ENCODE peak calls at places on chromosomes 12 and 14, in nine cellular contexts. Z is lower lobe of right lung, S is nephron progenitor cell, E is AG04450, L is GM23338, R is upper lobe of right lung, P is fibroblast of mammary gland, F is brain microvascular endothelial cell, T is progenitor cell of endocrine pancreas. N is an unnamed sample.
A peak's percentile ranks its signal among the peaks of the same experiment; 100 is the strongest.

GRCh38 chr12:8819676-8819980 is 2.8 kb upstream of the A2ML1 start:
- DNase-seq in Z (no peak), E (no peak), R (no peak), P (no peak), L (peak; percentile 79), T (no peak), F (no peak), S (no peak), N (no peak)

GRCh38 chr14:68819260-68819691 is 26.4 kb upstream of the ZFP36L1 start:
- DNase-seq in T (no peak), E (no peak), R (no peak), L (peak; percentile 71), P (peak; percentile 90), S (peak; percentile 41), Z (no peak), F (peak; percentile 28), N (no peak)

GRCh38 chr12:642633-643477 is 20.4 kb downstream of the NINJ2 start:
- DNase-seq in E (no peak), T (peak; percentile 76), R (peak; percentile 94), P (peak; percentile 45), L (peak; percentile 83), S (peak; percentile 75), Z (peak; percentile 90), F (no peak), N (peak; percentile 19)

GRCh38 chr14:88831285-88831684 is 6.8 kb downstream of the TTC8 start:
- DNase-seq in S (no peak), Z (no peak), L (no peak), R (no peak), T (no peak), P (peak; percentile 81), E (no peak), F (peak; percentile 23), N (no peak)

GRCh38 chr14:101134161-101134631 is 230.7 kb upstream of the RTL1 start:
- DNase-seq in F (no peak), T (no peak), L (no peak), R (no peak), S (no peak), Z (no peak), E (no peak), P (no peak), N (no peak)

GRCh38 chr12:44717612-44718011 is 158.5 kb downstream of the NELL2 start:
- DNase-seq in R (no peak), T (no peak), E (no peak), S (no peak), P (no peak), Z (no peak), F (no peak), L (no peak), N (no peak)

GRCh38 chr14:34781242-34781641 is 66.8 kb upstream of the CFL2 start:
- DNase-seq in E (peak; percentile 73), S (no peak), P (peak; percentile 92), T (no peak), L (no peak), Z (no peak), R (no peak), F (peak; percentile 90), N (peak; percentile 11)

GRCh38 chr12:114918535-114919233 is 234.7 kb upstream of the TBX3 start:
- DNase-seq in F (peak; percentile 35), L (no peak), S (no peak), P (peak; percentile 96), E (no peak), R (no peak), Z (no peak), T (no peak), N (no peak)

GRCh38 chr12:56158926-56159461 is 835 bp downstream of the MYL6 start:
- DNase-seq in E (peak; percentile 45), P (peak; percentile 58), Z (peak; percentile 93), L (peak; percentile 83), R (peak; percentile 88), S (peak; percentile 50), T (no peak), F (peak; percentile 59), N (peak; percentile 76)

GRCh38 chr12:2319747-2320146 is 267.0 kb downstream of the CACNA1C start:
- DNase-seq in P (peak; percentile 36), F (no peak), R (no peak), L (no peak), T (no peak), E (no peak), Z (no peak), S (no peak), N (no peak)

GRCh38 chr12:77494306-77494705 is 336.4 kb upstream of the NAV3 start:
- DNase-seq in L (no peak), F (no peak), E (no peak), Z (no peak), R (no peak), S (no peak), T (no peak), P (peak; percentile 1), N (no peak)

GRCh38 chr12:107318804-107319535 is 225.6 kb upstream of the CRY1 start:
- DNase-seq in P (peak; percentile 41), F (peak; percentile 50), E (no peak), T (peak; percentile 23), Z (peak; percentile 47), R (no peak), S (peak; percentile 52), L (peak; percentile 60), N (no peak)

GRCh38 chr12:466039-466438 is 6.3 kb downstream of the B4GALNT3 start:
- DNase-seq in L (no peak), P (no peak), R (peak; percentile 63), S (no peak), Z (no peak), F (no peak), T (no peak), E (no peak), N (no peak)

GRCh38 chr14:53062856-53063255 is 90.3 kb downstream of the DDHD1 start:
- DNase-seq in R (no peak), L (no peak), F (peak; percentile 17), Z (no peak), P (peak; percentile 37), E (peak; percentile 8), T (no peak), S (no peak), N (no peak)

GRCh38 chr12:13194462-13195110 is 1.9 kb upstream of the EMP1 start:
- DNase-seq in L (no peak), P (peak; percentile 81), F (no peak), Z (no peak), T (no peak), R (no peak), E (no peak), S (no peak), N (no peak)

GRCh38 chr12:82663893-82664292 is 22.8 kb upstream of the TMTC2 start:
- DNase-seq in F (no peak), R (no peak), P (no peak), T (no peak), L (no peak), Z (no peak), E (no peak), S (peak; percentile 13), N (no peak)

DNA sequence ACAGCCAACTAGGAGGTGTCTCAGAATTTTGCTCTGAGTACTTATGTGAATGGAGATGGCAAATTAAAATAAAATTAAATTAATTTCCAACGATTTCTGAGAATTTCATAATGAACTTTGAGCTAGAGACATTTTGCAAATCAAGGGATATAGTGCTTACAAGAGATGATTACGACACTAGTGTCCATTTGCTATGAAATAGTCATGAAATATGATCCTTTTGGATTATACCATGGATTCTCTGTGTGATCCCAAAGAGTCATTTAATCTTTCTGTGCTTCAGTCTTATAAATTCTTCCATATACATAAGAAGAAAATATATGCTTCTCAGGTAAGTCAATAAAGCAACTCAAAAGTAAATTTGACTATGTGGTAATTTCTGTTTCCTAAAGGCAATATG is 240.6 kb downstream of the SLC25A21 start:
- DNase-seq in T (no peak), L (no peak), Z (no peak), E (no peak), P (peak; percentile 6), S (no peak), R (no peak), F (no peak), N (no peak)
- TF ChIP-seq CTCF in T (no peak), L (no peak), Z (no peak), E (no peak), P (no peak), S (no peak), R (no peak), F (no peak), N (no peak)

DNA sequence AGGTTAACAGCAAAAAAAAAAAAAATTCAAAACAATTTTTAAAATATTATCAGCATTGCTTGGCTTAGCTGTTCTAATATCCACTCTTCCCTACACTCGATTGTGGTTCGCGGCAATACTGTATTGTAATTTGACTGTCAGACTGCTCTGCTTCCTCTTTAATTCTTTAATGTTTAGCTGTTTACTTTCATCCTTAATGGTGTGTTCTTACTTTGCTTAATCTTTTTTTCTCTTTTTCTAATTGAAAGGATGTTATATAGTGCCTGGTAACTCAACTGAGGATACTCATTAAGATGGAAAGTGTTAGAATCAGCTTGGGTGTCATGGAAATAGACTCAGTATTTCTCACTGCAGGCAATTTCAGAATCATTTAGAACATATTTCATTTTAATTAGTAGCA is 2.0 kb downstream of the ANO4 start:
- DNase-seq in T (no peak), F (no peak), P (no peak), L (no peak), Z (no peak), E (no peak), R (no peak), S (no peak), N (no peak)
- TF ChIP-seq CTCF in T (no peak), F (no peak), P (no peak), L (no peak), Z (no peak), E (no peak), R (no peak), S (no peak), N (no peak)

DNA sequence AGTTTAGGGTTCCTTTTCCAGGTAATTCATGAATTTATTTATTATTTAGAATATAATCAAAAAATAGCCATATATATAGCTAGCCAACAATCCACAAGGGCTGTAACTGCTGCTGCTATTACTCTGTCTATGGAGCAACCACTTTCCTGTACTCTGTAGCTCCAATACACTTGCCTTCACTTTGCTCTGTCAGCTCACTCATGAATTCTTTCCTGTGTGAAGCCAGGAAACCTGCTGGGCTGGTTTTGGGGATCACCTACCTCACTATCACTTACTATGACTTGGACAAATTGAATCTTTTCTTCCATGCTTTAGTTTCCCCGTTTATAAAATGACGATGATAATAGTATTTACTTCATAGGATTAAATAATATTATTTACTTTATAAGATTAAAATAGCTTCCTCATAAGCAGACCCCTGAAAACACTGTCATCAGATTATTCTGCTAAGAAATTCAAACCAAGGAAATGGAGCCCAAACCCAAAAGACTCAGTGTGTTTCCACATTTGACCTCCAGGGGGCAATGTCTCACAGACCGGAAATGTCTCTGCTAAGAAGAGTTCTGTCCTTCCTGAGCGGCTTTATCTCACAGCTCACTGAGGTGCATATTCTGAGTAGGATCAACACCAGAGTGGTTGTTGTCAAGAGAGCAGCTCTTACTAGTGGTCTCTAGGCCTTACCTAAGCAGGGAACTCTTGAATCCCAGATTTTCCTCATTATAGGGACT is 457.1 kb downstream of the DAD1 start:
- DNase-seq in P (peak; percentile 6), E (no peak), R (no peak), F (peak; percentile 3), T (no peak), Z (no peak), S (peak; percentile 38), L (peak; percentile 72), N (no peak)
- TF ChIP-seq CTCF in P (peak; percentile 60), E (peak; percentile 54), R (peak; percentile 33), F (peak; percentile 76), T (peak; percentile 49), Z (peak; percentile 24), S (peak; percentile 50), L (peak; percentile 70), N (peak; percentile 34)

DNA sequence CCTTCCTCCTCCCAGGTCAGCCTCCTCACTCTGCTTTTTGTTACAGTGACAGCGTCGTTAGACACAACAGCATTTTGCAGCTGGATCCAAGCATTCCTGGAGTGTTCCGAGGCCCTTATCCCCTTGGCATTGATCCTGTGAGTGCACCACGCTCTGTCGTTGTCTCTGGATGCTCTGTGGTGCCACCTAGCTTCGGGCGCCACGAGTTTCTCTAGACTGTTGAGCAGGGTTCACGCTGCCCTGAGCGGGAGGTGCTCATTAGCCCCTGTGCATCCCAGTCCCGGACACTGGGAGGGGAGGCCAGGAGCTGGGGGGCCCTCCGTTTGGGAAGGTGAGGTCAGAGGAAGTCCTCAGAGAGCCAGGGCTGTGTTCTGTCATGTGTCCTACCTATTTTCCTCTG is 17.3 kb upstream of the DNAH10 start:
- DNase-seq in E (no peak), S (no peak), R (no peak), F (no peak), T (no peak), L (peak; percentile 36), P (no peak), Z (no peak), N (no peak)
- TF ChIP-seq CTCF in E (peak; percentile 13), S (no peak), R (no peak), F (peak; percentile 31), T (peak; percentile 11), L (peak; percentile 56), P (peak; percentile 10), Z (no peak), N (no peak)